ENCODE peak calls at places on chromosomes 4 and X, in nine cellular contexts. One of them, this sample, is unnamed.

GRCh38 chr4:40231464-40231863 is 34.6 kb downstream of the RHOH start:
- DNase-seq in adrenal gland: no peak
- DNase-seq in epithelial cell of esophagus: no peak
- DNase-seq in right atrium auricular region: no peak
- DNase-seq in AG04449: no peak
- DNase-seq in A549: no peak
- DNase-seq in fibroblast of villous mesenchyme: no peak
- DNase-seq in heart right ventricle: no peak
- DNase-seq in Peyer's patch: no peak
- DNase-seq in this sample: no peak

GRCh38 chrX:113728937-113729336 is 854.9 kb upstream of the HTR2C start:
- DNase-seq in right atrium auricular region: no peak
- DNase-seq in epithelial cell of esophagus: no peak
- DNase-seq in adrenal gland: no peak
- DNase-seq in heart right ventricle: no peak
- DNase-seq in A549: no peak
- DNase-seq in AG04449: no peak
- DNase-seq in Peyer's patch: no peak
- DNase-seq in fibroblast of villous mesenchyme: no peak
- DNase-seq in this sample: no peak

GRCh38 chrX:55132416-55132815 is 43.6 kb downstream of the PAGE2 start:
- DNase-seq in heart right ventricle: no peak
- DNase-seq in AG04449: no peak
- DNase-seq in A549: no peak
- DNase-seq in Peyer's patch: no peak
- DNase-seq in epithelial cell of esophagus: no peak
- DNase-seq in adrenal gland: no peak
- DNase-seq in right atrium auricular region: no peak
- DNase-seq in fibroblast of villous mesenchyme: no peak
- DNase-seq in this sample: no peak

GRCh38 chr4:12761694-12762093 is 722.4 kb downstream of the RAB28 start:
- DNase-seq in AG04449: no peak
- DNase-seq in epithelial cell of esophagus: peak; percentile 4
- DNase-seq in A549: no peak
- DNase-seq in heart right ventricle: no peak
- DNase-seq in right atrium auricular region: no peak
- DNase-seq in adrenal gland: no peak
- DNase-seq in fibroblast of villous mesenchyme: no peak
- DNase-seq in Peyer's patch: no peak
- DNase-seq in this sample: no peak

GRCh38 chrX:151397741-151398070 is 700 bp downstream of the VMA21 start:
- DNase-seq in fibroblast of villous mesenchyme: no peak
- DNase-seq in AG04449: no peak
- DNase-seq in heart right ventricle: no peak
- DNase-seq in right atrium auricular region: no peak
- DNase-seq in Peyer's patch: no peak
- DNase-seq in A549: peak; percentile 6
- DNase-seq in adrenal gland: no peak
- DNase-seq in epithelial cell of esophagus: peak; percentile 5
- DNase-seq in this sample: no peak

GRCh38 chr4:3787489-3788365 is 21.5 kb downstream of the ADRA2C start:
- DNase-seq in A549: no peak
- DNase-seq in heart right ventricle: no peak
- DNase-seq in fibroblast of villous mesenchyme: no peak
- DNase-seq in adrenal gland: no peak
- DNase-seq in Peyer's patch: no peak
- DNase-seq in AG04449: no peak
- DNase-seq in epithelial cell of esophagus: no peak
- DNase-seq in right atrium auricular region: no peak
- DNase-seq in this sample: no peak

GRCh38 chr4:82691431-82691830 is 107.2 kb downstream of the SCD5 start:
- DNase-seq in epithelial cell of esophagus: no peak
- DNase-seq in heart right ventricle: no peak
- DNase-seq in fibroblast of villous mesenchyme: no peak
- DNase-seq in A549: no peak
- DNase-seq in right atrium auricular region: no peak
- DNase-seq in AG04449: no peak
- DNase-seq in adrenal gland: no peak
- DNase-seq in Peyer's patch: no peak
- DNase-seq in this sample: no peak

GRCh38 chrX:13219990-13220764 is 99.7 kb downstream of the ATXN3L start:
- DNase-seq in right atrium auricular region: no peak
- DNase-seq in Peyer's patch: no peak
- DNase-seq in epithelial cell of esophagus: no peak
- DNase-seq in fibroblast of villous mesenchyme: peak; percentile 71
- DNase-seq in AG04449: no peak
- DNase-seq in A549: peak; percentile 28
- DNase-seq in adrenal gland: no peak
- DNase-seq in heart right ventricle: no peak
- DNase-seq in this sample: no peak

GRCh38 chr4:158170691-158171455 is 2.0 kb downstream of the GASK1B start:
- DNase-seq in heart right ventricle: peak; percentile 84
- DNase-seq in Peyer's patch: peak; percentile 88
- DNase-seq in AG04449: no peak
- DNase-seq in epithelial cell of esophagus: peak; percentile 94
- DNase-seq in right atrium auricular region: peak; percentile 83
- DNase-seq in adrenal gland: peak; percentile 80
- DNase-seq in A549: no peak
- DNase-seq in fibroblast of villous mesenchyme: peak; percentile 74
- DNase-seq in this sample: no peak

GRCh38 chr4:166006217-166006616 is 133.2 kb downstream of the TLL1 start:
- DNase-seq in fibroblast of villous mesenchyme: no peak
- DNase-seq in A549: no peak
- DNase-seq in right atrium auricular region: no peak
- DNase-seq in AG04449: no peak
- DNase-seq in epithelial cell of esophagus: no peak
- DNase-seq in heart right ventricle: no peak
- DNase-seq in Peyer's patch: no peak
- DNase-seq in adrenal gland: no peak
- DNase-seq in this sample: no peak
- H3K4me3 ChIP-seq in fibroblast of villous mesenchyme: no peak overlapping the region
- H3K4me3 ChIP-seq in A549: no peak overlapping the region
- H3K4me3 ChIP-seq in right atrium auricular region: no peak overlapping the region
- H3K4me3 ChIP-seq in AG04449: no peak overlapping the region
- H3K4me3 ChIP-seq in epithelial cell of esophagus: no peak overlapping the region
- H3K4me3 ChIP-seq in heart right ventricle: no peak overlapping the region
- H3K4me3 ChIP-seq in Peyer's patch: no peak overlapping the region
- H3K4me3 ChIP-seq in adrenal gland: no peak overlapping the region
- H3K4me3 ChIP-seq in this sample: no peak overlapping the region

GRCh38 chrX:149491812-149492211 is 13.3 kb downstream of the IDS start:
- DNase-seq in right atrium auricular region: no peak
- DNase-seq in adrenal gland: no peak
- DNase-seq in A549: peak; percentile 26
- DNase-seq in Peyer's patch: no peak
- DNase-seq in heart right ventricle: no peak
- DNase-seq in fibroblast of villous mesenchyme: peak; percentile 10
- DNase-seq in AG04449: no peak
- DNase-seq in epithelial cell of esophagus: no peak
- DNase-seq in this sample: no peak

GRCh38 chrX:149490100-149490499 is 15.0 kb downstream of the IDS start:
- DNase-seq in epithelial cell of esophagus: peak; percentile 63
- DNase-seq in A549: no peak
- DNase-seq in fibroblast of villous mesenchyme: peak; percentile 14
- DNase-seq in right atrium auricular region: no peak
- DNase-seq in heart right ventricle: no peak
- DNase-seq in Peyer's patch: no peak
- DNase-seq in adrenal gland: no peak
- DNase-seq in AG04449: no peak
- DNase-seq in this sample: no peak

DNA sequence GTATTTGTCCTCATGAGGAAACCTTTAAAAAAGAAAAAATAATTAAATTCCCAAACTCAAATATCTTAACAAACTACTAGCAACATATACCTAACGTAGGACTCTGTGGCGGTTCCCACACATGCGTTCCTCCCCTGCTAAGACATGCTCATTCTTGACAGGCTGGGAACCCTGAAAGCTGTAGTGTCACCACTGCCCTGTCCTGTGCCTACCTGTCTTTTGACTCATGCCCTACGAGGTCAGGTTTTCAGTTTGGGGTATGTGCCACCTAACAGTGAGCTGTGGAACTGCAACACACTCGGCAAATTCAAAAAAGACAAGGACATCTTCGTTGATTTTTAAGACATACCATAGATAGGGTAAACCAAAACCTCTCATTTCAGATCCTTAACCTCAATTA is 17.8 kb downstream of the IDS start:
- DNase-seq in fibroblast of villous mesenchyme: no peak
- DNase-seq in A549: peak; percentile 33
- DNase-seq in AG04449: no peak
- DNase-seq in Peyer's patch: no peak
- DNase-seq in adrenal gland: no peak
- DNase-seq in right atrium auricular region: no peak
- DNase-seq in heart right ventricle: no peak
- DNase-seq in epithelial cell of esophagus: peak; percentile 79
- DNase-seq in this sample: no peak
- TF ChIP-seq CTCF in fibroblast of villous mesenchyme: peak; percentile 30
- TF ChIP-seq CTCF in A549: peak; percentile 20
- TF ChIP-seq CTCF in AG04449: no peak
- TF ChIP-seq CTCF in Peyer's patch: no peak
- TF ChIP-seq CTCF in adrenal gland: no peak
- TF ChIP-seq CTCF in right atrium auricular region: peak; percentile 14
- TF ChIP-seq CTCF in heart right ventricle: peak; percentile 16
- TF ChIP-seq CTCF in epithelial cell of esophagus: peak; percentile 47
- TF ChIP-seq CTCF in this sample: peak; percentile 30

GRCh38 chr4:38669233-38669632 is 5.2 kb downstream of the KLF3 start:
- DNase-seq in epithelial cell of esophagus: no peak
- DNase-seq in AG04449: no peak
- DNase-seq in heart right ventricle: no peak
- DNase-seq in Peyer's patch: no peak
- DNase-seq in A549: no peak
- DNase-seq in adrenal gland: no peak
- DNase-seq in fibroblast of villous mesenchyme: peak; percentile 63
- DNase-seq in right atrium auricular region: no peak
- DNase-seq in this sample: no peak

GRCh38 chr4:38672247-38673071 is 8.5 kb downstream of the KLF3 start:
- DNase-seq in A549: peak; percentile 36
- DNase-seq in right atrium auricular region: no peak
- DNase-seq in epithelial cell of esophagus: no peak
- DNase-seq in fibroblast of villous mesenchyme: no peak
- DNase-seq in adrenal gland: peak; percentile 28
- DNase-seq in AG04449: no peak
- DNase-seq in heart right ventricle: no peak
- DNase-seq in Peyer's patch: no peak
- DNase-seq in this sample: no peak

GRCh38 chr4:38670061-38670894 is 6.3 kb downstream of the KLF3 start:
- DNase-seq in epithelial cell of esophagus: no peak
- DNase-seq in AG04449: no peak
- DNase-seq in fibroblast of villous mesenchyme: no peak
- DNase-seq in A549: no peak
- DNase-seq in right atrium auricular region: no peak
- DNase-seq in Peyer's patch: no peak
- DNase-seq in heart right ventricle: no peak
- DNase-seq in adrenal gland: no peak
- DNase-seq in this sample: no peak

GRCh38 chr4:38671594-38671943 is 7.6 kb downstream of the KLF3 start:
- DNase-seq in epithelial cell of esophagus: no peak
- DNase-seq in A549: no peak
- DNase-seq in Peyer's patch: no peak
- DNase-seq in right atrium auricular region: no peak
- DNase-seq in heart right ventricle: no peak
- DNase-seq in AG04449: no peak
- DNase-seq in fibroblast of villous mesenchyme: no peak
- DNase-seq in adrenal gland: no peak
- DNase-seq in this sample: no peak

DNA sequence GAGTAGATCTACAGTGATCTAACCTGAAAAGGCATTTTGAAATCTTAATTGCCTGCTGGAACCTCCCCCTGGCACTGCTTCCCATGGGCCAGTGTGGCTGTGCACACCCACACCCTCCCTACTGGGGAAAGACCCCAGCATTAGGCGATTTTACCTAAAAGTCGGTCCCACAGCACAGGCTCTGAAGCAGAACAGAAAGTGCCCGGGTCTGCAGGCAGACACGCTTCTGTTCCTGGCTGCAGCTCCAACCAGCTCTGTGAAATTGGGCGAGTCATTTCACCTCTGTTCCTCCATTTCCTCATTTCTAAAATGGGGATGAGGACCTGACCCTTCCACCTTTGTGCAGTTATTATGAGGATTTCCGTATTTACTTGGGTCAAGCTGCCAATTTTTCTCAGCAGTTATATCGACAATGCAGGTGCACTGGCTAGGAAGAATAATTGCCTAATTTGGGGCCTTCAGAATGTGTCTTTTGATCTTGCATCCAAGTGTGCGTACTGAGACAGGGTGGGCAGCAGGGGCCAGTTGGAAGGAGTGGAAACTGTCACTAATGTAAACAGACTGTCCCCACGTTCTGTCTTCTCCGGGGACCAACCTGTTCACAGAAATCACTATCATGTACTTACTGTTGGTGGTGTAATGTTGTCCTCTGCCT is 7.1 kb downstream of the KLF3 start:
- DNase-seq in epithelial cell of esophagus: no peak
- DNase-seq in AG04449: no peak
- DNase-seq in fibroblast of villous mesenchyme: no peak
- DNase-seq in right atrium auricular region: no peak
- DNase-seq in A549: no peak
- DNase-seq in Peyer's patch: no peak
- DNase-seq in heart right ventricle: no peak
- DNase-seq in adrenal gland: no peak
- DNase-seq in this sample: no peak
- H3K4me3 ChIP-seq in epithelial cell of esophagus: peak overlapping the region; percentile 21
- H3K4me3 ChIP-seq in AG04449: no peak overlapping the region
- H3K4me3 ChIP-seq in fibroblast of villous mesenchyme: no peak overlapping the region
- H3K4me3 ChIP-seq in right atrium auricular region: peak overlapping the region; percentile 12
- H3K4me3 ChIP-seq in A549: no peak overlapping the region
- H3K4me3 ChIP-seq in Peyer's patch: no peak overlapping the region
- H3K4me3 ChIP-seq in heart right ventricle: no peak overlapping the region
- H3K4me3 ChIP-seq in adrenal gland: peak overlapping the region; percentile 14
- H3K4me3 ChIP-seq in this sample: no peak overlapping the region

GRCh38 chr4:143585548-143585947 is 72.0 kb downstream of the SMARCA5 start:
- DNase-seq in epithelial cell of esophagus: no peak
- DNase-seq in adrenal gland: no peak
- DNase-seq in Peyer's patch: no peak
- DNase-seq in AG04449: no peak
- DNase-seq in right atrium auricular region: no peak
- DNase-seq in fibroblast of villous mesenchyme: no peak
- DNase-seq in heart right ventricle: no peak
- DNase-seq in A549: no peak
- DNase-seq in this sample: no peak

GRCh38 chr4:143586080-143586479 is 72.6 kb downstream of the SMARCA5 start:
- DNase-seq in fibroblast of villous mesenchyme: peak; percentile 51
- DNase-seq in heart right ventricle: no peak
- DNase-seq in A549: no peak
- DNase-seq in right atrium auricular region: no peak
- DNase-seq in Peyer's patch: no peak
- DNase-seq in epithelial cell of esophagus: no peak
- DNase-seq in AG04449: peak; percentile 44
- DNase-seq in adrenal gland: no peak
- DNase-seq in this sample: no peak

DNA sequence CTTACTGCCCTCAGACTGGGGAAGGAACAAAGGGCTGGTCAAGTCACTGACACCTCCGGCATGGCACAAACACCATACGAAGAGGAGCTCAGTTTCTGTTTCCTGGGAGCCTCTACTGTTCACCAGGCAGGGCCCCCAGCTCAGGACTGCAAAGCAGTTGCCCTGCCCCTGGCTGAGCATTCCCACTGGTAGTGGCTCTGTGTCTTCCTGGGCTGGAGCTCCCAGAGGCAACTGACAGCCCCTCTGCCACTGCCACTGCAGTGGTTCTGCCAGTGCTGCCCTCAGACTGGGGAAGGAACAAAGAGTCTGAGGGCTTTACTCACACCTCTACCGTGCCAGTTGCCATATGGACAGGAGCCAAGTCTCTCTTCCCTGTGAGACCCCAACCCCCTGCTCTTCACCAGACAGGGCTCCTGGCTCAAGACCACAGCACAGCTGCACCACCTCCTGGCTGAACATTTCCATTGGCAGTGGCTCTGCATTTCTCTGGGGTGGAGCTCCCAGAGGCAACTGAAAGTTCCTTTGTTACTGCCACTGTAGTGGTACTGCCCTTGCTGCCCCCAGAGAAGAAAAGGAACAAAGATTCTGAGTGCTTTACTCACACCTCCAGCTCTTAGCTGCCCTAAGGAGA is 67.9 kb downstream of the SMARCA5 start:
- DNase-seq in adrenal gland: no peak
- DNase-seq in AG04449: no peak
- DNase-seq in epithelial cell of esophagus: no peak
- DNase-seq in A549: no peak
- DNase-seq in fibroblast of villous mesenchyme: no peak
- DNase-seq in right atrium auricular region: no peak
- DNase-seq in heart right ventricle: no peak
- DNase-seq in Peyer's patch: no peak
- DNase-seq in this sample: no peak
- TF ChIP-seq CTCF in adrenal gland: no peak
- TF ChIP-seq CTCF in AG04449: no peak
- TF ChIP-seq CTCF in epithelial cell of esophagus: no peak
- TF ChIP-seq CTCF in A549: no peak
- TF ChIP-seq CTCF in fibroblast of villous mesenchyme: no peak
- TF ChIP-seq CTCF in right atrium auricular region: no peak
- TF ChIP-seq CTCF in heart right ventricle: no peak
- TF ChIP-seq CTCF in Peyer's patch: no peak
- TF ChIP-seq CTCF in this sample: no peak